ENCODE peak calls at places on chromosomes 13 and 19, in ten cellular contexts. H, B, V, T, R, N, K, O, S and Q are unnamed samples.

GRCh38 chr19:44602071-44602470 is 11.3 kb upstream of the IGSF23 start:
- DNase-seq in N (no peak), R (no peak), S (no peak), K (no peak), V (no peak), H (no peak), T (no peak), B (no peak), O (no peak), Q (no peak)

GRCh38 chr13:60613080-60613479 is 216.1 kb downstream of the TDRD3 start:
- DNase-seq in R (no peak), N (no peak), H (no peak), S (no peak), V (no peak), O (no peak), K (no peak), T (no peak), B (no peak), Q (no peak)

GRCh38 chr13:73337511-73337910 is 278.7 kb downstream of the KLF5 start:
- DNase-seq in S (no peak), B (no peak), N (no peak), T (no peak), O (peak), H (no peak), R (no peak), V (no peak), K (no peak), Q (no peak)

GRCh38 chr13:75347925-75348324 is 134.0 kb downstream of the TBC1D4 start:
- DNase-seq in O (no peak), K (no peak), V (no peak), S (no peak), H (no peak), T (no peak), R (no peak), B (no peak), N (no peak), Q (no peak)

GRCh38 chr19:30999726-31000125 is 349.5 kb downstream of the TSHZ3 start:
- DNase-seq in N (no peak), V (no peak), O (peak), B (no peak), T (no peak), H (no peak), K (no peak), R (no peak), S (no peak), Q (no peak)

GRCh38 chr19:5129691-5130090 is 160.8 kb downstream of the KDM4B start:
- DNase-seq in K (no peak), S (no peak), T (no peak), B (no peak), V (no peak), N (no peak), H (no peak), R (no peak), O (no peak), Q (no peak)

GRCh38 chr19:13051581-13052165 is 51.0 kb downstream of the LYL1 start:
- DNase-seq in V (no peak), T (peak), H (no peak), O (peak), K (peak), R (no peak), N (peak), S (peak), B (no peak), Q (no peak)

GRCh38 chr19:38388310-38389100 is at the start of gene SPRED3:
- DNase-seq in S (no peak), V (no peak), N (no peak), K (peak), T (no peak), O (peak), H (no peak), R (peak), B (no peak), Q (no peak)

GRCh38 chr13:24165746-24166145 is 5.2 kb downstream of the SPATA13 start:
- DNase-seq in R (no peak), K (no peak), H (no peak), N (no peak), S (no peak), O (peak), T (no peak), B (no peak), V (no peak), Q (no peak)

GRCh38 chr13:93116809-93117208 is 109.8 kb upstream of the GPC6 start:
- DNase-seq in T (no peak), N (no peak), O (no peak), B (no peak), H (no peak), V (no peak), R (no peak), S (no peak), K (peak), Q (no peak)

GRCh38 chr13:110811008-110811720 is 97.7 kb downstream of the ING1 start:
- DNase-seq in V (no peak), N (no peak), S (no peak), B (no peak), T (no peak), K (no peak), R (no peak), H (no peak), O (no peak), Q (no peak)

GRCh38 chr13:110812869-110813645 is 99.6 kb downstream of the ING1 start:
- DNase-seq in O (no peak), T (no peak), S (no peak), V (no peak), R (no peak), N (no peak), H (no peak), B (no peak), K (no peak), Q (no peak)

GRCh38 chr13:110813646-110814624 is 100.4 kb downstream of the ING1 start:
- DNase-seq in N (no peak), B (no peak), T (no peak), V (no peak), O (no peak), H (no peak), K (no peak), S (no peak), R (no peak), Q (no peak)

GRCh38 chr13:110811751-110812110 is 98.2 kb downstream of the ING1 start:
- DNase-seq in T (no peak), H (no peak), R (no peak), B (no peak), K (no peak), V (no peak), O (no peak), N (no peak), S (no peak), Q (no peak)

DNA sequence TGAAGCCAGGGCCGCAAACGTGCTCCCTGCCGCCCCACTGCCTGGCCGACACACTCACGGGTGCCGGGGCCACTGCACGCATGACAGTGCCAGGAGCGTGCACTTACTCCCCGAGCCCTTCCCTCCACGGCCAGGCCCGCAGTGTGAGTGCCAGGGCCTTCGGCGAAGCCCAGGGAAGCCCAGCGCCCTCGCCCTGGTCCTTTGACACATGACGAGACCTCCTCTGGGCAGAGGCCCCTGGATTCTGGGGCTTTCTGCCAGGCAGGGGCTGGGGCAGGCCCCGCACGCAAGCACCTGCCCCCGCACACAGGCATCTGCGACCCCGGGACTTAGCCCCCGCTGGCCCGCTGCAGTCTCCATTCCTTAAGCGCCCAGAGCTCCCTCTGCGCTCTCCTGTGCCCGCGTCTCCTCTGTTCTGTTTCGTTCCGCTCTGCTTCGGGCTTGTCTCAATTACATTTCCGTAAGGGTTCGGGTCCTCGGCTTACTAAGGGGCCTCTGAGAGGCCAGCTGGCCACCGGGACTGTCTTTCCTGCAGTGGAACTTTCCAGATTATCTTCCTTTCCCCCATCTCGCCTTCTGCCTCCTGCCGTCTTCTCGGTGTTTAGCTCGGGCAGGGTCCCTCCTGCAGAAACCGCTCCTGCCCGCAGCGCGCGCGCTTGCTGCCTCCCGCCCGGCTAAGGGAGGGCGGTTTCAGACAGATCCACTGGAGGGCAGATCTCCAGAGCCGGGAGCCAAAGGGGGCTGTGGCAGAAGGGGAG is 98.8 kb downstream of the ING1 start:
- DNase-seq in N (peak), T (no peak), B (no peak), O (peak), R (no peak), H (no peak), V (no peak), S (no peak), K (peak), Q (no peak)
- TF ChIP-seq CTCF in N (peak), T (peak), B (no peak), O (no peak), R (no peak), H (peak), V (peak), S (no peak), K (peak), Q (no peak)

DNA sequence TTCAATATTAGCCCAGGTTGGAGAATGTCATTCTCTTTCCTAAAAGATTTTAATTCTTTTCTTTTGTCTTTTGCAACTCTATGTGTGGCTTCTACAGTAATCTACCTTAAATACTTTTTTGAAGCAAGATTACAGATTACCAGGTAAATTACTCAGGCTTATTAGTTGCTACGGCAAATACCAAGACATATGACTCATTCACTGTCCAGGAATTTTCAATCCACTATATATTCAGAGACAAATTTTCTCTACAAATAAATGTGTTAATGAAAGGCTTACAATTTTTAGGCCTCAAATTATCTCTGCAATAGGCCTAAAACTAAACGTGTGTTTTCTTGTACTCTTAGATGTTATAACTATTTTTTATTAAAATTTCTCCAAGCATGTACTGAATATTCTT is 631.3 kb downstream of the DIAPH3 start:
- DNase-seq in R (no peak), N (no peak), S (no peak), T (no peak), H (no peak), K (no peak), B (no peak), O (peak), V (no peak), Q (no peak)
- H3K27ac ChIP-seq in R (no peak), N (no peak), S (peak), T (peak), H (peak), K (no peak), B (no peak), O (no peak), V (no peak), Q (no peak)

DNA sequence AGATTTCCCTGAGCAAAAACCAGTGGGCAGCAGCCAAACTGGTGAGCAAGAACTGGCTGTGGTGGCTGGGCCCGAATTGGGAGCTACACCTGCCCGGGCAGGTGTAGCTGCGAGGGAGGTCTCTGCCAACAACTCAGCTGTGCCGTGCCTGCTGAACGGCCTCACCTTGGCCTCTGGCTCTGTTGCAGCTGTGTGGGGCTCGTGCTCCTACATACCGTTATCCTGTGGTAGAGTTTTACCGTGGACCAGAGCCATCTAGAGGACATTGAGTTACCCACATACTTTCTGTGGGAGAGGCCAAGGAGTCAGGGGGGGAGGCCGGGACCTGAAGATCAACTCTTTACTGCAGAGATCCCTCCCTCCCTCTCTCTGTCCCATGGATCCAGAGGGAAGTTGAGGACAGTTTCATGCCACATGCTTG is 113.2 kb downstream of the TM9SF2 start:
- DNase-seq in O (no peak), R (peak), T (no peak), K (peak), S (no peak), H (no peak), B (no peak), V (no peak), N (peak), Q (no peak)
- TF ChIP-seq CTCF in O (no peak), R (peak), T (peak), K (peak), S (no peak), H (peak), B (no peak), V (peak), N (peak), Q (no peak)

DNA sequence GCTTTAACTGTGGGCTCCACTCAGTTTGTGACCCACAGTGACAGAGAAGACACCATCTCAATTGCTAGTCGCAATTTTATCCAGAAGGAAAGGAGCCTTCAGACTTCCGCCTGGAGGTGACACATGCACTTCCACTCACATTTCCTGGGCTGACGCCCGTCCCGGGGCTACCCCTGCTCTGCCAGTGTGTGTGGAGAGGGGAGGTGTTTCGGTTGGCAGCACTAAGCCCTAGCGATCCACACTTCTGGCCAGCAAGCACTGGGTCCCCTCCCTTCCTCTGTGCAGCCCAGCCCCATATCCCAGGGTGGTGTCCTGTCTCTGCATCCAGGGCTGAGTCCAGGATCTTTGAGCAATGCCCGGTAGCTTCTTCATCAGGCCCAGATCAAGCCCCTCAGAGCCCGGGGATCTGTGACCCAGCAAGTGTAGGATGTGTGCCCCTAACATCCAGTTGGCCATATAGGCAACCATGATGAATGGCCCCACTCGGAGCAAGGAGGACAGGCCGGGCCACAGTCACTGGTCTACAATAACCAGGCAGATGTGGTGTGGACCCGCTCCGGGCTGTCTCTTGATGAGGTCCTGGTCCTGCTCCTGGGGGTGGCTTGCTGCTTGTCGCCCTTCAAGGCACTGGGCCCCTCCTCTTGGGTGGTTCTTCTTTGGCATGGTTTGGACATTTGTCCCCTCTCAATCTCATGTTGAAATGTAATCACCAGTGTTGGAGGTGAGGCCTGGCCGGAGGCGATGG is 141.9 kb upstream of the SPACA7 start:
- DNase-seq in B (no peak), O (no peak), V (no peak), K (no peak), T (no peak), H (no peak), N (no peak), S (no peak), R (no peak), Q (no peak)
- H3K27ac ChIP-seq in B (no peak), O (no peak), V (no peak), K (no peak), T (no peak), H (no peak), N (no peak), S (no peak), R (no peak), Q (no peak)

DNA sequence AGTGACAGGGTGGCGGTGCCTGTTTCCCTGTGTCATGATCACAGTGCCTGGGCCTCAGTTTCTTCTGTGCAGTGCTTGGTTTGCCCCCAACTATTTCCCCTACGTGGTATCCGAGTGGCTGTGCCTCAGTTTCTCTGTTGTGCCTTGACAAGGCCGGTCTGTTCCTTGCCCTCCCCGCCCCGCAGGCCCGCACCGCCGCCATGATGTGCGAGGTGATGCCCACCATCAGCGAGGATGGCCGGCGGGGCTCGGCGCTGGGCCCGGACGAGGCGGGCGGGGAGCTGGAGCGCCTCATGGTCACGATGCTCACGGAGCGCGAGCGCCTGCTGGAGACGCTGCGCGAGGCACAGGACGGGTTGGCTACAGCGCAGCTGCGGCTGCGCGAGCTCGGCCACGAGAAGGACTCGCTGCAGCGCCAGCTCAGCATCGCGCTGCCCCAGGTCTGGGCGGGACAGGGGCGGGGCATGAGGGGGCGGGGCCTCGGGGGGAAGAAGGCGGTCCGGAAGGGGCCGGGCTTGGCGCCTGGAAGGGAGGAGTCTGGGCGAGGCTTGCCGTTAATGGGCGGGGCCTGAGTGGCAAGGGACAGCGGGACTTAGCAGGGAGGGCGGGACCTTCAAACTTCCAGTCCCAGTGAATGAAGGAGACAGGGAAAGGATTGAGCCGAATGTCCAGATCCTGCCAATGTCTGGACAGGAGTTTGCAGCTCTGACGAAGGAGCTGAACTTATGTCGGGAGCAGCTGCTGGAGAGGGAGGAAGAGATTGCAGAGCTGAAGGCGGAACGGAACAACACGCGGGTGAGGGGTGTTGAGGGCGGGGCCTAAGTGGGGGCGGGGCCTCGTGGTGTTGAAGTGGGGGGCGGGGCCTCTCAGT is 8.6 kb downstream of the PPFIA3 start:
- DNase-seq in V (peak), R (peak), B (peak), T (peak), S (peak), N (peak), K (peak), H (peak), O (peak), Q (peak)
- TF ChIP-seq CTCF in V (no peak), R (peak), B (no peak), T (peak), S (no peak), N (peak), K (no peak), H (no peak), O (peak), Q (no peak)

DNA sequence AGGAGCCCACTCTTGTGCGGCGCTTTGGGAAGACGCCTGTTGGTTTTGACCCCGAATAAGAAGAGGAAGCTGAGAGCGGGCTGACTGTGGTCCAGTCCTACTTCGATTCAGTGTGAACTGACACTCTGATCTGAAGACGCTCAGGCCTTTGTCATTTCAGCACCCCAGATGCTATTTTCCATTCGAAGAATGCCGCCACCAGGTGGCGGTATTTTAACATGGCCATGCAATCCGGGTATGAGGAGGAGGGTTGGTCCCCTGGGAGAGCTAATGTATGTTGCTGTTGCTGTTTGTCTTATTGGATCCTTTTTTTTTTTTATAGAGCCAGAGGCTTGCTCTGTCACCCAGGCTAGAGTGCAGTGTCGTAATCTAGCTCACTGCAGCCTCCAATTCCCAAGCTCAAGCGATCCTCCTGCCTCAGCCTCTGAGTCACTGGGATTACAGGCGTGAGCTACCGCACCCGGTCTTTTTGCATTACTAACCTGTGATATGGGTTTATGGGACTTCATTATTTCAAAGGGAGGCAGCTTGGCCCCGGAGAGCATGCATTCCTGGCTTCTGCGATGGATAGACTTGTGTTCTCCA is 803 bp upstream of the TIMM44 start:
- DNase-seq in R (peak), K (peak), S (peak), O (peak), T (peak), N (peak), V (peak), B (no peak), H (peak), Q (peak)
- H3K27ac ChIP-seq in R (peak), K (peak), S (peak), O (peak), T (peak), N (no peak), V (peak), B (peak), H (peak), Q (peak)

DNA sequence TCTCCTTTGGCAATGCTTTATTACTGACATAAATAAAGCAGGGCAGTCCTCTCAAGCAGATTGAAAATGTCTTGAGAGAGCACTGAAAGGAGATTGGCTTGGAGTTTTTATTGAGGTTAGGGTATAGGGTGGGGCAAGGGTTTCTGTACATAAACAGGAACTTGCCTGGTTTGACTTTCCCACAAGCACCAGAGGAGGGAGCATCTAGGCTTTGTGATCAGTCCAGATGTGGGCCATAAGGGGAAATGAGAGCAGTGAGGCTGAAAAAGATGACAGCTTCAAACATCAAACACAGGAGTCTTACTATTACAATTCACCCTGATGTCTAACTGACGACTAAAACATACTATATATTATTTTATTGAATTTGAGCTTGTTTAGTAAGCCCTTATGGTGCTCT is 260.9 kb downstream of the MTUS2 start:
- DNase-seq in B (no peak), H (no peak), T (no peak), R (no peak), O (no peak), V (no peak), N (no peak), S (no peak), K (no peak), Q (no peak)
- TF ChIP-seq CTCF in B (no peak), H (no peak), T (peak), R (no peak), O (no peak), V (no peak), N (no peak), S (no peak), K (peak), Q (no peak)